ENCODE peak calls at places on chromosomes 7 and 10, in five cellular contexts. K, A, F, Q and Z are unnamed samples. For H3K27me3, the result is how much of the 10 kb centered on the place peaks cover.

GRCh38 chr10:89022734-89023133 is 32.1 kb downstream of the FAS start:
- DNase-seq in K (no peak), A (no peak), F (peak), Q (no peak), Z (no peak)

GRCh38 chr10:102334106-102334505 is 61.4 kb upstream of the NFKB2 start:
- DNase-seq in K (no peak), A (peak), F (no peak), Q (peak), Z (no peak)

GRCh38 chr10:84054743-84055142 is 84.6 kb upstream of the GHITM start:
- DNase-seq in K (no peak), A (no peak), F (no peak), Q (no peak), Z (no peak)

GRCh38 chr7:139358541-139359365 is 941 bp upstream of the LUC7L2 start:
- DNase-seq in K (no peak), A (peak), F (peak), Q (no peak), Z (peak)

GRCh38 chr7:149286811-149287400 is 24.9 kb downstream of the ZNF783 start:
- DNase-seq in K (no peak), A (no peak), F (peak), Q (no peak), Z (no peak)

GRCh38 chr10:99337911-99338310 is 8.8 kb downstream of the CNNM1 start:
- DNase-seq in K (no peak), A (no peak), F (no peak), Q (no peak), Z (no peak)

GRCh38 chr10:84539244-84539643 is 210.9 kb downstream of the CCSER2 start:
- DNase-seq in K (no peak), A (no peak), F (no peak), Q (no peak), Z (no peak)

GRCh38 chr10:102509387-102509786 is 5.6 kb downstream of the SUFU start:
- DNase-seq in K (no peak), A (no peak), F (peak), Q (no peak), Z (no peak)

GRCh38 chr7:36496576-36496975 is 106.9 kb downstream of the ANLN start:
- DNase-seq in K (no peak), A (no peak), F (no peak), Q (no peak), Z (no peak)

DNA sequence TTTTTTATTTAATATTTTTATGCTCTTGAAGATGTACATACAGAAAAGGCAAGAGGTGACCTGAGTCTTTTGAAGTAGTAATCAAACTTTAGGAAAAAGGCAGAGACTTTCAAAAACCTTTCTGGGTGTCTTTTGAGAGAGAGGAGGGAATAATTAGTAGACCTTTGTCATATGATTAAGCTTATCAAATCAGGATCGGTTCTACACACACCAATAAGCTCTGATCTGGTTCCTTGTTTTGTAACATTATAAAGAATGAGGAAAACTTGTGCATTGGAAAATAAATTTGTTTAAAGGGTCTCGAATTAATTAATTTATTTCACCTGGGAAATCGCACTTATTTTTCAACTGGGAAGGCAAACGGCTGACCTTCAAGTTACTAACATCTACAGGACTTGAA is 11.9 kb downstream of the TWIST1 start:
- DNase-seq in K (no peak), A (no peak), F (no peak), Q (no peak), Z (no peak)
- H3K27me3 ChIP-seq in K (under half), A (half or more), F (half or more), Q (half or more), Z (under half)

GRCh38 chr7:151194188-151194587 is 7.1 kb upstream of the ASB10 start:
- DNase-seq in K (no peak), A (no peak), F (no peak), Q (no peak), Z (no peak)
- H3K27me3 ChIP-seq in K (under half), A (under half), F (under half), Q (under half), Z (under half)

DNA sequence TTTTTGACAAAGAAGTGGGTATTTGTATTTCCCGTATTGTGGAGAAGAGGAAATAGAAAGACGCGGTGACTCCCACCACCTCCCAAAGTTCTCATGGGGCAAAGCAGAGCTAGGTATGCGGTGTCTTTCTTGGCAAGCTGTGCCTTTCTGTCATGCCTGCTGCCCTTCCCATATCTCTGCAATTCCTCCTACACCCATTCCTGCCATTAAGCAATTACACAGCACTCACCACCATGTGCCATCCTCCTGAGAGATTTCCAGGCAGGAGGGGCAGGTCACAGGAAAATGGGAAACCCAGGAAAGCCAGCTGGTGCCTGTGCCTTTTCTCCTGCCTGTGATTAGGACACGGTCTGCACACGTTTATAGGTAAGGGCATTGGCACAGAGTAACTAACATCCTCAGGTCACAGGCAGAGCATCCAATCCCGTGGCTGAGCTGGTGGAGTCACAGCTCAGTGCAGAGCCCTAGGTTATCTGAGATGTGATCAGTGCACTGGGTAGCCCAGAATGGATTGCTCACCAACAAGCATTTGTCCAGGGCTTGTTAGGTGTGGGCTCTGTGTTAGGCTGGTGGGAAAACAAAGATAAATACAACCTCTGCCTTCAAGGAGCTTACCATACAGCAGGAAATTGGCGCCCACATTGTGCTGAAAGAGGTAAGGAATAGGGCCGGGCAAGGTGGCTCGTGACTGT is 9.4 kb upstream of the CRTAC1 start:
- DNase-seq in K (no peak), A (no peak), F (no peak), Q (no peak), Z (no peak)
- H3K27me3 ChIP-seq in K (under half), A (under half), F (under half), Q (under half), Z (under half)

DNA sequence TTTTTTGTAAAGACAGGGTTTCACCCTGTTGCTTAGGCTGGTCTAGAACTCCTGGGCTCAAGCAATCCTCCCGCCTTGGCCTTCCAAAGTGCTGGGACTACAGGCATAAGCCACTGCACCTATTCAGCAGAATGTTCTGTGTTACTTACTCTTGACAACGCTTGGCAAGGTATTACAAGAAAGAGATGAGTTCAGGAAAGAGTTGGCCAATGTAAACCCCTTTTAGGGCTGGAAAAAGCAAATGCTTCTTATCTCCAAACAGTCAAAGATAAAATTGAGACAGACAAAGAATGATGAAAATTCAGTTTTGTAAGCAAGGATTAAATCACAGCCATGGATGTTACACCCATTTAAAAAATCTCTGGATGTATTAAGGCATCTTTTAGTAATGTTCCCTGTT is 114.0 kb upstream of the PODXL start:
- DNase-seq in K (no peak), A (no peak), F (no peak), Q (no peak), Z (no peak)
- H3K27me3 ChIP-seq in K (under half), A (under half), F (under half), Q (under half), Z (under half)

DNA sequence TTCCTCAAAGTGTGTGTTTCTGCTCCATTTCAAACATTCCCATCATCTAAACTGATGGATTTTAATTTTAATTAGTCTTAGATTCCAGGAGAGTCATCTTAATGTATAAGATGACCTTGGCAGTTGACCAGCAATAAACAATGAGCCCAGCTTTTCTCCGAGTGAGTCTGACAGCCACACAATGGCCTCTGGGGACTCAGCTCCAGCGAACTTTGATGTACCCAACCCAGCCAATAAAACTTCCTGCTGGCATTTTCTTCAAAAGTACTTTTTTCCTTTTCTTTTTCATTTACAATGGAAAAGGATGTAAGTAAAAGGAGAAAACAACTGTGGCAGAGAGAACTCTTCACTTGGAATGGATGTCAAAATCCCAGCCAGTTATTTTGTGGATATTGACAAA is 139.1 kb upstream of the CTBP2 start:
- DNase-seq in K (no peak), A (no peak), F (no peak), Q (no peak), Z (no peak)
- H3K27me3 ChIP-seq in K (under half), A (under half), F (under half), Q (under half), Z (under half)

GRCh38 chr7:23456093-23456492 is 14.2 kb downstream of the IGF2BP3 start:
- DNase-seq in K (no peak), A (no peak), F (no peak), Q (no peak), Z (no peak)

GRCh38 chr7:23462846-23463245 is 7.4 kb downstream of the IGF2BP3 start:
- DNase-seq in K (no peak), A (no peak), F (peak), Q (no peak), Z (no peak)

GRCh38 chr7:23454880-23455526 is 15.3 kb downstream of the IGF2BP3 start:
- DNase-seq in K (no peak), A (no peak), F (no peak), Q (no peak), Z (no peak)

DNA sequence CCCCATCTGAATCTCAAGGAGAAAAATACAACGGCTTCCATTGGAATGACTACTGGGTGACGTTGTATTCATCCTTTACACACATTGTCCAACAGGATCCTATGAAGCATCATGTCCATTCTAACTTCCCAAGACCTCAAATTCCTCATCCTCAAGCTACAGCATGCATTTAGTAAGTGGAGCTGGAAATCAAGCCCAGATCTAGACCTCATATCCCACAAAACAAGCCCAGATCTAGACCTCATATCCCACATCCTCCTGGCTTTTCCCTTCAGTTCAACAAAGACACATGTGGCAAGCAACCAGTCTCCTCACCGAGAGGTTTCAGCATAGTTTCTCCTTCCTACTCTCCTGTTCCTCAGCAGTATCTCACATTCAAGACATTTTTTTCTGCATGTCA is 12.2 kb downstream of the IGF2BP3 start:
- DNase-seq in K (no peak), A (no peak), F (no peak), Q (no peak), Z (no peak)
- H3K27me3 ChIP-seq in K (under half), A (under half), F (under half), Q (under half), Z (under half)